ENCODE peak calls at places on chromosomes 16 and 17, in ten cellular contexts. B is AG04450, V is T-helper 2 cell, H is progenitor cell of endocrine pancreas, I is fibroblast of lung, Y is A549, P is B cell, T is hepatic stellate cell, E is ovary, G is AG10803. C is an unnamed sample.
A peak's percentile ranks its signal among the peaks of the same experiment; 100 is the strongest.

GRCh38 chr16:47143329-47143676 is 442 bp downstream of the NETO2 start:
- DNase-seq in B (no peak), V (peak; percentile 51), H (peak; percentile 74), I (peak; percentile 62), Y (peak; percentile 84), P (peak; percentile 84), T (peak; percentile 50), E (peak; percentile 56), G (peak; percentile 56), C (peak; percentile 3)

GRCh38 chr16:2783581-2784375 is 3.6 kb downstream of the PRSS33 start:
- DNase-seq in B (no peak), V (no peak), H (no peak), I (no peak), Y (no peak), P (no peak), T (no peak), E (no peak), G (no peak), C (no peak)

GRCh38 chr16:29988346-29989075 is 6.9 kb downstream of the HIRIP3 start:
- DNase-seq in B (no peak), V (no peak), H (no peak), I (no peak), Y (no peak), P (no peak), T (no peak), E (peak; percentile 23), G (no peak), C (no peak)

GRCh38 chr17:7132511-7133094 is 18.0 kb upstream of the ASGR2 start:
- DNase-seq in B (no peak), V (peak; percentile 21), H (no peak), I (no peak), Y (no peak), P (peak; percentile 88), T (no peak), E (no peak), G (no peak), C (peak; percentile 24)

GRCh38 chr17:50037321-50038107 is 18.4 kb upstream of the ITGA3 start:
- DNase-seq in B (no peak), V (no peak), H (no peak), I (peak; percentile 94), Y (peak; percentile 77), P (no peak), T (peak; percentile 79), E (peak; percentile 89), G (peak; percentile 68), C (no peak)

GRCh38 chr17:74297941-74298340 is 23.9 kb downstream of the DNAI2 start:
- DNase-seq in B (no peak), V (no peak), H (no peak), I (no peak), Y (no peak), P (no peak), T (no peak), E (no peak), G (no peak), C (no peak)

GRCh38 chr17:36728030-36728991 is 126.9 kb downstream of the MRM1 start:
- DNase-seq in B (no peak), V (no peak), H (no peak), I (no peak), Y (no peak), P (no peak), T (no peak), E (no peak), G (no peak), C (no peak)

GRCh38 chr17:8825802-8826201 is 26.6 kb upstream of the MFSD6L start:
- DNase-seq in B (no peak), V (no peak), H (no peak), I (no peak), Y (no peak), P (no peak), T (no peak), E (no peak), G (no peak), C (no peak)

GRCh38 chr17:29458066-29458465 is 67.9 kb downstream of the TAOK1 start:
- DNase-seq in B (no peak), V (no peak), H (no peak), I (peak; percentile 25), Y (no peak), P (no peak), T (no peak), E (no peak), G (no peak), C (no peak)

GRCh38 chr16:51119576-51120288 is 31.3 kb downstream of the SALL1 start:
- DNase-seq in B (no peak), V (no peak), H (no peak), I (no peak), Y (no peak), P (no peak), T (no peak), E (no peak), G (peak; percentile 33), C (no peak)

GRCh38 chr17:46045639-46046038 is 46.6 kb downstream of the STH start:
- DNase-seq in B (no peak), V (no peak), H (no peak), I (no peak), Y (no peak), P (no peak), T (no peak), E (no peak), G (no peak), C (no peak)

GRCh38 chr16:24834459-24835335 is 11.1 kb upstream of the SLC5A11 start:
- DNase-seq in B (no peak), V (no peak), H (no peak), I (peak; percentile 64), Y (peak; percentile 76), P (no peak), T (peak; percentile 50), E (no peak), G (peak; percentile 29), C (no peak)

GRCh38 chr16:80459331-80459777 is 81.4 kb upstream of the DYNLRB2 start:
- DNase-seq in B (no peak), V (no peak), H (no peak), I (no peak), Y (no peak), P (no peak), T (no peak), E (no peak), G (peak; percentile 57), C (no peak)

GRCh38 chr16:1152651-1153259 is at the start of gene CACNA1H:
- DNase-seq in B (no peak), V (peak; percentile 38), H (peak; percentile 58), I (no peak), Y (no peak), P (peak; percentile 61), T (peak; percentile 81), E (peak; percentile 89), G (no peak), C (peak; percentile 52)

GRCh38 chr17:12627776-12628491 is 37.8 kb upstream of the MYOCD start:
- DNase-seq in B (no peak), V (no peak), H (no peak), I (peak; percentile 43), Y (peak; percentile 93), P (no peak), T (peak; percentile 26), E (no peak), G (peak; percentile 42), C (no peak)

GRCh38 chr17:20992416-20992815 is 50.4 kb downstream of the USP22 start:
- DNase-seq in B (no peak), V (no peak), H (no peak), I (no peak), Y (no peak), P (no peak), T (no peak), E (no peak), G (no peak), C (no peak)

GRCh38 chr17:7323731-7324437 is 5.3 kb downstream of the NEURL4 start:
- DNase-seq in B (no peak), V (peak; percentile 52), H (peak; percentile 69), I (peak; percentile 30), Y (peak; percentile 53), P (peak; percentile 75), T (peak; percentile 73), E (peak; percentile 75), G (peak; percentile 20), C (peak; percentile 59)

C was measured in T-cell.